ENCODE peak calls at places on chromosomes 16 and 17, in four cellular contexts. U is anterior cingulate cortex, V is progenitor cell of endocrine pancreas, X is GM12878. D is an unnamed sample.

GRCh38 chr17:27494192-27495091 is 38.2 kb downstream of the KSR1 start:
- DNase-seq in U (peak), V (peak), X (no peak), D (peak)

GRCh38 chr16:12511308-12511707 is 292.4 kb downstream of the CPPED1 start:
- DNase-seq in U (no peak), V (no peak), X (no peak), D (no peak)

GRCh38 chr17:49694847-49695697 is 12.7 kb downstream of the SLC35B1 start:
- DNase-seq in U (peak), V (peak), X (no peak), D (no peak)

GRCh38 chr16:47584464-47585225 is 123.5 kb downstream of the PHKB start:
- DNase-seq in U (no peak), V (no peak), X (no peak), D (no peak)

GRCh38 chr17:5661486-5662125 is 77.3 kb upstream of the NLRP1 start:
- DNase-seq in U (no peak), V (no peak), X (no peak), D (no peak)

GRCh38 chr16:72787519-72788268 is 260.2 kb downstream of the ZFHX3 start:
- DNase-seq in U (peak), V (peak), X (peak), D (peak)

GRCh38 chr17:40287159-40287493 is 553 bp upstream of the CDC6 start:
- DNase-seq in U (no peak), V (no peak), X (no peak), D (no peak)

GRCh38 chr16:52441886-52442285 is 105.1 kb downstream of the TOX3 start:
- DNase-seq in U (no peak), V (no peak), X (no peak), D (no peak)

GRCh38 chr16:27495191-27495590 is 54.5 kb downstream of the GTF3C1 start:
- DNase-seq in U (peak), V (no peak), X (no peak), D (peak)

GRCh38 chr16:86227801-86228200 is 282.5 kb upstream of the FOXF1 start:
- DNase-seq in U (no peak), V (no peak), X (no peak), D (no peak)

GRCh38 chr17:72332367-72332766 is 211.5 kb downstream of the SOX9 start:
- DNase-seq in U (no peak), V (no peak), X (peak), D (no peak)

GRCh38 chr17:69170377-69170776 is 28.7 kb upstream of the ABCA6 start:
- DNase-seq in U (no peak), V (no peak), X (no peak), D (no peak)

GRCh38 chr17:15462962-15463361 is 4.5 kb downstream of the CDRT4 start:
- DNase-seq in U (no peak), V (no peak), X (no peak), D (no peak)

GRCh38 chr16:84673203-84673535 is 24.9 kb downstream of the KLHL36 start:
- DNase-seq in U (no peak), V (no peak), X (no peak), D (no peak)

GRCh38 chr17:75785016-75785769 is 587 bp downstream of the UNK start:
- DNase-seq in U (peak), V (peak), X (peak), D (peak)

GRCh38 chr17:58317421-58318064 is 11.1 kb downstream of the TSPOAP1 start:
- DNase-seq in U (no peak), V (no peak), X (peak), D (peak)

GRCh38 chr16:30054959-30055553 is 10.5 kb upstream of the ALDOA start:
- DNase-seq in U (no peak), V (no peak), X (no peak), D (no peak)

GRCh38 chr17:11705111-11705510 is 106.8 kb downstream of the DNAH9 start:
- DNase-seq in U (no peak), V (no peak), X (no peak), D (no peak)

GRCh38 chr16:84115919-84116719 is 623 bp downstream of the MBTPS1 start:
- DNase-seq in U (no peak), V (no peak), X (no peak), D (peak)

GRCh38 chr17:74453665-74454196 is 12.7 kb upstream of the CD300A start:
- DNase-seq in U (no peak), V (peak), X (no peak), D (no peak)

GRCh38 chr16:74309789-74310781 is 13.5 kb downstream of the PSMD7 start:
- DNase-seq in U (no peak), V (no peak), X (no peak), D (no peak)

GRCh38 chr17:50831430-50832064 is 3.8 kb upstream of the WFIKKN2 start:
- DNase-seq in U (no peak), V (no peak), X (no peak), D (no peak)

GRCh38 chr16:29845656-29846055 is 17.4 kb downstream of the CDIPT start:
- DNase-seq in U (no peak), V (no peak), X (no peak), D (no peak)

GRCh38 chr16:1794221-1794871 is 841 bp upstream of the IGFALS start:
- DNase-seq in U (no peak), V (peak), X (no peak), D (peak)

GRCh38 chr17:49369760-49370159 is 7.7 kb upstream of the ZNF652 start:
- DNase-seq in U (no peak), V (no peak), X (no peak), D (no peak)

GRCh38 chr17:39400547-39401411 is 647 bp downstream of the FBXL20 start:
- DNase-seq in U (peak), V (peak), X (no peak), D (peak)

GRCh38 chr16:77744136-77744535 is 21.8 kb downstream of the NUDT7 start:
- DNase-seq in U (no peak), V (no peak), X (no peak), D (no peak)

GRCh38 chr16:3520398-3520797 is 19.6 kb downstream of the CLUAP1 start:
- DNase-seq in U (no peak), V (no peak), X (no peak), D (no peak)

GRCh38 chr16:84380405-84380804 is 12.1 kb downstream of the ATP2C2 start:
- DNase-seq in U (no peak), V (no peak), X (peak), D (no peak)

GRCh38 chr17:33497623-33498022 is 204.5 kb upstream of the ASIC2 start:
- DNase-seq in U (no peak), V (no peak), X (no peak), D (no peak)

GRCh38 chr16:15648135-15648730 is 1.8 kb upstream of the NDE1 start:
- DNase-seq in U (no peak), V (no peak), X (no peak), D (no peak)

GRCh38 chr17:78484300-78485159 is 92.7 kb downstream of the DNAH17 start:
- DNase-seq in U (peak), V (no peak), X (no peak), D (no peak)

GRCh38 chr16:45454-45853 is 8.0 kb downstream of the POLR3K start:
- DNase-seq in U (no peak), V (no peak), X (no peak), D (no peak)

GRCh38 chr17:1783271-1783670 is 21.4 kb downstream of the SERPINF1 start:
- DNase-seq in U (no peak), V (no peak), X (no peak), D (peak)

D was measured in left cardiac atrium.